ENCODE peak calls at places on chromosomes 5 and 9, in six cellular contexts. One of them, this sample, is unnamed.

GRCh38 chr9:89444212-89444611 is 53.7 kb downstream of the SEMA4D start:
- DNase-seq in H1: no peak
- DNase-seq in mesenchymal stem cell: no peak
- DNase-seq in mesendoderm: no peak
- DNase-seq in IMR-90: no peak
- DNase-seq in neuronal stem cell: no peak
- DNase-seq in this sample: no peak

GRCh38 chr9:128149001-128149701 is at the start of gene LCN2:
- DNase-seq in H1: no peak
- DNase-seq in neuronal stem cell: no peak
- DNase-seq in IMR-90: no peak
- DNase-seq in mesendoderm: no peak
- DNase-seq in mesenchymal stem cell: no peak
- DNase-seq in this sample: peak; percentile 22

GRCh38 chr5:83467315-83468044 is 4.1 kb upstream of the VCAN start:
- DNase-seq in IMR-90: peak; percentile 65
- DNase-seq in mesenchymal stem cell: no peak
- DNase-seq in mesendoderm: peak; percentile 39
- DNase-seq in H1: no peak
- DNase-seq in neuronal stem cell: no peak
- DNase-seq in this sample: no peak

GRCh38 chr9:70607926-70608325 is 193.5 kb upstream of the KLF9 start:
- DNase-seq in mesenchymal stem cell: no peak
- DNase-seq in mesendoderm: no peak
- DNase-seq in IMR-90: no peak
- DNase-seq in neuronal stem cell: no peak
- DNase-seq in H1: no peak
- DNase-seq in this sample: no peak

GRCh38 chr5:34474573-34475021 is 181.5 kb upstream of the RAI14 start:
- DNase-seq in neuronal stem cell: peak; percentile 52
- DNase-seq in mesenchymal stem cell: peak; percentile 66
- DNase-seq in IMR-90: peak; percentile 77
- DNase-seq in mesendoderm: peak; percentile 80
- DNase-seq in H1: no peak
- DNase-seq in this sample: peak; percentile 56

GRCh38 chr5:36724429-36725332 is 118.3 kb downstream of the SLC1A3 start:
- DNase-seq in mesenchymal stem cell: no peak
- DNase-seq in mesendoderm: peak; percentile 56
- DNase-seq in H1: no peak
- DNase-seq in IMR-90: no peak
- DNase-seq in neuronal stem cell: no peak
- DNase-seq in this sample: peak; percentile 59

GRCh38 chr5:83877911-83878706 is 157.5 kb upstream of the HAPLN1 start:
- DNase-seq in mesenchymal stem cell: peak; percentile 48
- DNase-seq in H1: no peak
- DNase-seq in neuronal stem cell: no peak
- DNase-seq in mesendoderm: peak; percentile 49
- DNase-seq in IMR-90: peak; percentile 59
- DNase-seq in this sample: no peak

GRCh38 chr9:7783635-7784063 is 15.9 kb downstream of the DMAC1 start:
- DNase-seq in IMR-90: no peak
- DNase-seq in neuronal stem cell: no peak
- DNase-seq in mesenchymal stem cell: no peak
- DNase-seq in mesendoderm: no peak
- DNase-seq in H1: no peak
- DNase-seq in this sample: no peak

GRCh38 chr9:72856985-72857631 is 95.7 kb downstream of the ALDH1A1 start:
- DNase-seq in H1: no peak
- DNase-seq in neuronal stem cell: peak; percentile 33
- DNase-seq in IMR-90: peak; percentile 56
- DNase-seq in mesenchymal stem cell: peak; percentile 69
- DNase-seq in mesendoderm: peak; percentile 74
- DNase-seq in this sample: no peak

GRCh38 chr9:35552837-35553236 is 52.2 kb upstream of the TESK1 start:
- DNase-seq in mesendoderm: no peak
- DNase-seq in IMR-90: peak; percentile 55
- DNase-seq in H1: no peak
- DNase-seq in neuronal stem cell: no peak
- DNase-seq in mesenchymal stem cell: no peak
- DNase-seq in this sample: no peak

GRCh38 chr9:127758843-127759242 is 19.6 kb downstream of the SH2D3C start:
- DNase-seq in mesendoderm: no peak
- DNase-seq in neuronal stem cell: no peak
- DNase-seq in IMR-90: no peak
- DNase-seq in mesenchymal stem cell: no peak
- DNase-seq in H1: no peak
- DNase-seq in this sample: no peak

GRCh38 chr9:84670106-84670800 is 724 bp downstream of the NTRK2 start:
- DNase-seq in mesenchymal stem cell: peak; percentile 2
- DNase-seq in neuronal stem cell: peak; percentile 39
- DNase-seq in H1: peak; percentile 75
- DNase-seq in mesendoderm: peak; percentile 56
- DNase-seq in IMR-90: no peak
- DNase-seq in this sample: peak; percentile 70

GRCh38 chr5:58127486-58128220 is 332.2 kb downstream of the PLK2 start:
- DNase-seq in mesenchymal stem cell: no peak
- DNase-seq in IMR-90: peak; percentile 20
- DNase-seq in H1: no peak
- DNase-seq in neuronal stem cell: no peak
- DNase-seq in mesendoderm: no peak
- DNase-seq in this sample: no peak

GRCh38 chr5:142844881-142845280 is 74.7 kb downstream of the ARHGAP26 start:
- DNase-seq in H1: no peak
- DNase-seq in IMR-90: no peak
- DNase-seq in mesendoderm: no peak
- DNase-seq in mesenchymal stem cell: no peak
- DNase-seq in neuronal stem cell: no peak
- DNase-seq in this sample: no peak

GRCh38 chr5:170554566-170555267 is 50.9 kb downstream of the KCNIP1 start:
- DNase-seq in neuronal stem cell: no peak
- DNase-seq in H1: no peak
- DNase-seq in IMR-90: peak; percentile 72
- DNase-seq in mesendoderm: peak; percentile 10
- DNase-seq in mesenchymal stem cell: peak; percentile 84
- DNase-seq in this sample: peak; percentile 18

GRCh38 chr9:125889524-125890473 is 142.6 kb downstream of the PBX3 start:
- DNase-seq in neuronal stem cell: peak; percentile 54
- DNase-seq in IMR-90: peak; percentile 52
- DNase-seq in H1: peak; percentile 70
- DNase-seq in mesenchymal stem cell: peak; percentile 58
- DNase-seq in mesendoderm: peak; percentile 68
- DNase-seq in this sample: peak; percentile 51

GRCh38 chr5:178590924-178591423 is 781 bp upstream of the COL23A1 start:
- DNase-seq in mesendoderm: no peak
- DNase-seq in IMR-90: peak; percentile 4
- DNase-seq in mesenchymal stem cell: no peak
- DNase-seq in neuronal stem cell: no peak
- DNase-seq in H1: no peak
- DNase-seq in this sample: no peak

GRCh38 chr5:82584631-82585030 is 306.5 kb upstream of the RPS23 start:
- DNase-seq in mesenchymal stem cell: no peak
- DNase-seq in neuronal stem cell: no peak
- DNase-seq in IMR-90: no peak
- DNase-seq in mesendoderm: no peak
- DNase-seq in H1: no peak
- DNase-seq in this sample: no peak

GRCh38 chr5:16160706-16161105 is 18.9 kb downstream of the MARCHF11 start:
- DNase-seq in IMR-90: peak; percentile 62
- DNase-seq in neuronal stem cell: peak; percentile 37
- DNase-seq in H1: no peak
- DNase-seq in mesenchymal stem cell: peak; percentile 60
- DNase-seq in mesendoderm: peak; percentile 89
- DNase-seq in this sample: peak; percentile 50

GRCh38 chr5:159877894-159878448 is 38.3 kb upstream of the ADRA1B start:
- DNase-seq in IMR-90: no peak
- DNase-seq in mesenchymal stem cell: no peak
- DNase-seq in neuronal stem cell: no peak
- DNase-seq in mesendoderm: no peak
- DNase-seq in H1: no peak
- DNase-seq in this sample: no peak

DNA sequence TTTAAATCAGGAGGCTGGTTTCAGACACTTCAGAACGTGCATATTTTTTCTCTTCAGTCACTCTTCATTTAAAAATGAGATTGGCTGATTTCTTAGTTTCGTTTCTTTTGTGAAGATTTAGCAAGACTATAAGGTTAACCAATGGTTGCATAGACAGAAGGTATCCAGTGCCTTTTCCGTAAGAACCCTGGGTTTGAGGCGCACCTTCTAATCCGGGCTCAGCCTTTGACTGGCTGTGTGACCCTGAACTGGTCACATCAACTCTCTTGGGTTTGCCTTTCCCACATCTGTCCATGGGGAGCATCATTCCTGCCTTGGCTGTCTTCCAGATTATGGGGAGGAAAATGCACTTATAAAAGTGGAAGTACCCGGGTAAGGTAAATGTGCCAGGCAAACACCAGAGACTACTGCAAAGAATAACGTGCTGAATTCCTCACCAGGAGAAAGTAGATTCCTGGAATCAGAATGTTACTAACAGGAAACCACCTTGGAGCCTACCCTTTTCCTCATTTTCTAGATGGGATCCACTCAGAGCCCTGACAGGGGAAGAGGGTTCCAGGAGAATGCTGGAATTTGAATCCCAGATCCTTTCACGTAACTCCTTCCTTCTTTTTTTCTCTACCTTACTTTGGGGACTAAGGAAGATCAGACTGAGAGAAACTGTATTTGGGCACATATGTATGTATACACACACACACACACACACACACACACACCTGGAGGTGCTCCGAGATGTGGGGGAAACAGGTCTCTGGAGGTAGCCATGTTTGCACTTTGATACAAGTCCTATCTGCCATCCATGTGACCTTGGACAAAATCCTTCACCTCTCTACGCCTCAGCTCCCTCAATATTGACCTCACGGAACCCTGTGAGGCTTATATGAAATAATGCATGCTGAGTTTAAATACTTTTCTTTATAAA is 6.8 kb downstream of the HAND1 start:
- DNase-seq in neuronal stem cell: no peak
- DNase-seq in mesenchymal stem cell: no peak
- DNase-seq in IMR-90: no peak
- DNase-seq in H1: no peak
- DNase-seq in mesendoderm: peak; percentile 32
- DNase-seq in this sample: no peak
- H3K9ac ChIP-seq in neuronal stem cell: no peak overlapping the region
- H3K9ac ChIP-seq in mesenchymal stem cell: no peak overlapping the region
- H3K9ac ChIP-seq in IMR-90: no peak overlapping the region
- H3K9ac ChIP-seq in H1: no peak overlapping the region
- H3K9ac ChIP-seq in mesendoderm: no peak overlapping the region
- H3K9ac ChIP-seq in this sample: no peak overlapping the region

GRCh38 chr5:5613261-5613990 is 190.9 kb downstream of the ICE1 start:
- DNase-seq in neuronal stem cell: no peak
- DNase-seq in IMR-90: no peak
- DNase-seq in mesendoderm: no peak
- DNase-seq in H1: no peak
- DNase-seq in mesenchymal stem cell: no peak
- DNase-seq in this sample: no peak
- H2BK15ac ChIP-seq in neuronal stem cell: no peak overlapping the region
- H2BK15ac ChIP-seq in IMR-90: no peak overlapping the region
- H2BK15ac ChIP-seq in mesendoderm: no peak overlapping the region
- H2BK15ac ChIP-seq in H1: no peak overlapping the region
- H2BK15ac ChIP-seq in mesenchymal stem cell: no peak overlapping the region
- H2BK15ac ChIP-seq in this sample: no peak overlapping the region

GRCh38 chr9:134600836-134601638 is 40.6 kb upstream of the COL5A1 start:
- DNase-seq in IMR-90: no peak
- DNase-seq in mesenchymal stem cell: no peak
- DNase-seq in neuronal stem cell: no peak
- DNase-seq in H1: no peak
- DNase-seq in mesendoderm: no peak
- DNase-seq in this sample: peak; percentile 18
- H4K8ac ChIP-seq in IMR-90: peak overlapping the region; percentile 43
- H4K8ac ChIP-seq in mesenchymal stem cell: peak overlapping the region; percentile 41
- H4K8ac ChIP-seq in neuronal stem cell: no peak overlapping the region
- H4K8ac ChIP-seq in H1: no peak overlapping the region
- H4K8ac ChIP-seq in mesendoderm: no peak overlapping the region
- H4K8ac ChIP-seq in this sample: no peak overlapping the region

GRCh38 chr9:1759009-1759408 is 256.1 kb upstream of the SMARCA2 start:
- DNase-seq in neuronal stem cell: no peak
- DNase-seq in mesenchymal stem cell: no peak
- DNase-seq in mesendoderm: peak; percentile 51
- DNase-seq in H1: no peak
- DNase-seq in IMR-90: no peak
- DNase-seq in this sample: peak; percentile 32

GRCh38 chr9:1761807-1762206 is 253.3 kb upstream of the SMARCA2 start:
- DNase-seq in mesendoderm: no peak
- DNase-seq in IMR-90: no peak
- DNase-seq in H1: no peak
- DNase-seq in mesenchymal stem cell: no peak
- DNase-seq in neuronal stem cell: no peak
- DNase-seq in this sample: no peak

GRCh38 chr9:1759901-1760300 is 255.2 kb upstream of the SMARCA2 start:
- DNase-seq in mesendoderm: peak; percentile 59
- DNase-seq in neuronal stem cell: no peak
- DNase-seq in mesenchymal stem cell: no peak
- DNase-seq in H1: no peak
- DNase-seq in IMR-90: no peak
- DNase-seq in this sample: peak; percentile 38
- H3K9ac ChIP-seq in mesendoderm: no peak overlapping the region
- H3K9ac ChIP-seq in neuronal stem cell: no peak overlapping the region
- H3K9ac ChIP-seq in mesenchymal stem cell: no peak overlapping the region
- H3K9ac ChIP-seq in H1: no peak overlapping the region
- H3K9ac ChIP-seq in IMR-90: no peak overlapping the region
- H3K9ac ChIP-seq in this sample: no peak overlapping the region

GRCh38 chr5:132889501-132889900 is 16.0 kb downstream of the LEAP2 start:
- DNase-seq in mesendoderm: no peak
- DNase-seq in IMR-90: no peak
- DNase-seq in mesenchymal stem cell: no peak
- DNase-seq in neuronal stem cell: no peak
- DNase-seq in H1: no peak
- DNase-seq in this sample: no peak

GRCh38 chr5:132887326-132887725 is 13.9 kb downstream of the LEAP2 start:
- DNase-seq in mesendoderm: no peak
- DNase-seq in mesenchymal stem cell: no peak
- DNase-seq in IMR-90: peak; percentile 59
- DNase-seq in neuronal stem cell: no peak
- DNase-seq in H1: no peak
- DNase-seq in this sample: no peak

GRCh38 chr5:132883261-132883834 is 9.9 kb downstream of the LEAP2 start:
- DNase-seq in H1: no peak
- DNase-seq in IMR-90: peak; percentile 74
- DNase-seq in mesendoderm: peak; percentile 82
- DNase-seq in neuronal stem cell: peak; percentile 20
- DNase-seq in mesenchymal stem cell: peak; percentile 82
- DNase-seq in this sample: peak; percentile 40

GRCh38 chr5:132886064-132886823 is 12.8 kb downstream of the LEAP2 start:
- DNase-seq in IMR-90: no peak
- DNase-seq in mesenchymal stem cell: no peak
- DNase-seq in neuronal stem cell: no peak
- DNase-seq in mesendoderm: peak; percentile 51
- DNase-seq in H1: no peak
- DNase-seq in this sample: no peak

GRCh38 chr5:132884548-132884947 is 11.1 kb downstream of the LEAP2 start:
- DNase-seq in mesenchymal stem cell: no peak
- DNase-seq in mesendoderm: no peak
- DNase-seq in IMR-90: no peak
- DNase-seq in neuronal stem cell: no peak
- DNase-seq in H1: no peak
- DNase-seq in this sample: no peak
- H2BK15ac ChIP-seq in mesenchymal stem cell: no peak overlapping the region
- H2BK15ac ChIP-seq in mesendoderm: no peak overlapping the region
- H2BK15ac ChIP-seq in IMR-90: no peak overlapping the region
- H2BK15ac ChIP-seq in neuronal stem cell: no peak overlapping the region
- H2BK15ac ChIP-seq in H1: no peak overlapping the region
- H2BK15ac ChIP-seq in this sample: no peak overlapping the region

This sample was measured in H9.